ENCODE peak calls at places on chromosomes 11 and 22, in four cellular contexts. One of them, this sample, is unnamed.

GRCh38 chr22:20404881-20405280 is 10.9 kb downstream of the ZNF74 start:
- DNase-seq in CD8-positive, alpha-beta T cell: no peak
- DNase-seq in adrenal gland: peak; percentile 15
- DNase-seq in GM23248: no peak
- DNase-seq in this sample: peak; percentile 34

GRCh38 chr11:67998150-67999045 is 5.5 kb downstream of the UNC93B1 start:
- DNase-seq in adrenal gland: no peak
- DNase-seq in GM23248: no peak
- DNase-seq in CD8-positive, alpha-beta T cell: no peak
- DNase-seq in this sample: no peak

GRCh38 chr11:68471360-68472340 is 11.1 kb downstream of the PPP6R3 start:
- DNase-seq in adrenal gland: no peak
- DNase-seq in GM23248: peak; percentile 56
- DNase-seq in CD8-positive, alpha-beta T cell: peak; percentile 46
- DNase-seq in this sample: no peak

GRCh38 chr11:12318791-12319733 is 58.3 kb upstream of the PARVA start:
- DNase-seq in CD8-positive, alpha-beta T cell: no peak
- DNase-seq in GM23248: peak; percentile 91
- DNase-seq in adrenal gland: no peak
- DNase-seq in this sample: no peak

GRCh38 chr11:19121646-19122045 is 4.7 kb downstream of the ZDHHC13 start:
- DNase-seq in adrenal gland: no peak
- DNase-seq in GM23248: peak; percentile 35
- DNase-seq in CD8-positive, alpha-beta T cell: no peak
- DNase-seq in this sample: no peak

GRCh38 chr11:118939948-118940598 is 14.3 kb upstream of the BCL9L start:
- DNase-seq in CD8-positive, alpha-beta T cell: peak; percentile 55
- DNase-seq in GM23248: peak; percentile 16
- DNase-seq in adrenal gland: no peak
- DNase-seq in this sample: no peak

GRCh38 chr11:8265681-8266241 is 2.1 kb upstream of the LMO1 start:
- DNase-seq in adrenal gland: peak; percentile 48
- DNase-seq in CD8-positive, alpha-beta T cell: no peak
- DNase-seq in GM23248: peak; percentile 28
- DNase-seq in this sample: peak; percentile 35

GRCh38 chr11:64230209-64230984 is at the start of gene DNAJC4:
- DNase-seq in GM23248: peak; percentile 91
- DNase-seq in adrenal gland: peak; percentile 97
- DNase-seq in CD8-positive, alpha-beta T cell: peak; percentile 90
- DNase-seq in this sample: peak; percentile 92

GRCh38 chr11:112656772-112657428 is 304.3 kb upstream of the NCAM1 start:
- DNase-seq in adrenal gland: no peak
- DNase-seq in CD8-positive, alpha-beta T cell: no peak
- DNase-seq in GM23248: peak; percentile 93
- DNase-seq in this sample: no peak

GRCh38 chr11:8219257-8220021 is 44.2 kb downstream of the LMO1 start:
- DNase-seq in GM23248: peak; percentile 68
- DNase-seq in adrenal gland: peak; percentile 79
- DNase-seq in CD8-positive, alpha-beta T cell: no peak
- DNase-seq in this sample: no peak

GRCh38 chr11:93704237-93704636 is 37.1 kb downstream of the TAF1D start:
- DNase-seq in CD8-positive, alpha-beta T cell: no peak
- DNase-seq in GM23248: no peak
- DNase-seq in adrenal gland: no peak
- DNase-seq in this sample: no peak

GRCh38 chr22:38314140-38314991 is 2.9 kb downstream of the CSNK1E start:
- DNase-seq in CD8-positive, alpha-beta T cell: no peak
- DNase-seq in adrenal gland: no peak
- DNase-seq in GM23248: peak; percentile 51
- DNase-seq in this sample: no peak

GRCh38 chr11:129999407-129999806 is 3.2 kb downstream of the PRDM10 start:
- DNase-seq in CD8-positive, alpha-beta T cell: no peak
- DNase-seq in GM23248: no peak
- DNase-seq in adrenal gland: no peak
- DNase-seq in this sample: no peak

GRCh38 chr11:65063532-65063931 is 5.2 kb upstream of the NAALADL1 start:
- DNase-seq in GM23248: no peak
- DNase-seq in CD8-positive, alpha-beta T cell: no peak
- DNase-seq in adrenal gland: no peak
- DNase-seq in this sample: no peak

GRCh38 chr11:9060700-9061111 is 30.7 kb downstream of the SCUBE2 start:
- DNase-seq in GM23248: no peak
- DNase-seq in CD8-positive, alpha-beta T cell: no peak
- DNase-seq in adrenal gland: peak; percentile 60
- DNase-seq in this sample: no peak

GRCh38 chr22:32693102-32693501 is 108.4 kb upstream of the TIMP3 start:
- DNase-seq in CD8-positive, alpha-beta T cell: no peak
- DNase-seq in GM23248: no peak
- DNase-seq in adrenal gland: no peak
- DNase-seq in this sample: no peak

GRCh38 chr11:124717421-124717785 is 22.3 kb upstream of the NRGN start:
- DNase-seq in adrenal gland: no peak
- DNase-seq in GM23248: no peak
- DNase-seq in CD8-positive, alpha-beta T cell: no peak
- DNase-seq in this sample: no peak

GRCh38 chr11:93529707-93530467 is 13.3 kb downstream of the SMCO4 start:
- DNase-seq in GM23248: peak; percentile 57
- DNase-seq in CD8-positive, alpha-beta T cell: no peak
- DNase-seq in adrenal gland: peak; percentile 72
- DNase-seq in this sample: no peak

GRCh38 chr11:19162946-19163345 is 38.8 kb downstream of the CSRP3 start:
- DNase-seq in GM23248: no peak
- DNase-seq in CD8-positive, alpha-beta T cell: no peak
- DNase-seq in adrenal gland: no peak
- DNase-seq in this sample: no peak

GRCh38 chr22:44331881-44332714 is 19.3 kb upstream of the SHISAL1 start:
- DNase-seq in CD8-positive, alpha-beta T cell: no peak
- DNase-seq in adrenal gland: no peak
- DNase-seq in GM23248: peak; percentile 68
- DNase-seq in this sample: no peak

GRCh38 chr11:11179239-11179638 is 173.8 kb downstream of the CSNK2A3 start:
- DNase-seq in CD8-positive, alpha-beta T cell: no peak
- DNase-seq in GM23248: peak; percentile 89
- DNase-seq in adrenal gland: no peak
- DNase-seq in this sample: no peak

GRCh38 chr11:46202149-46202548 is 75.3 kb upstream of the CREB3L1 start:
- DNase-seq in GM23248: no peak
- DNase-seq in adrenal gland: no peak
- DNase-seq in CD8-positive, alpha-beta T cell: no peak
- DNase-seq in this sample: no peak

GRCh38 chr11:5620606-5621521 is 3.9 kb upstream of the TRIM34 start:
- DNase-seq in adrenal gland: no peak
- DNase-seq in CD8-positive, alpha-beta T cell: no peak
- DNase-seq in GM23248: peak; percentile 91
- DNase-seq in this sample: no peak

GRCh38 chr11:35485656-35486318 is 39.6 kb downstream of the PAMR1 start:
- DNase-seq in GM23248: peak; percentile 94
- DNase-seq in CD8-positive, alpha-beta T cell: peak; percentile 75
- DNase-seq in adrenal gland: peak; percentile 92
- DNase-seq in this sample: no peak

GRCh38 chr11:46520971-46521745 is 72.7 kb downstream of the AMBRA1 start:
- DNase-seq in CD8-positive, alpha-beta T cell: no peak
- DNase-seq in adrenal gland: no peak
- DNase-seq in GM23248: peak; percentile 56
- DNase-seq in this sample: no peak

GRCh38 chr11:16365456-16366355 is 9.4 kb upstream of the SOX6 start:
- DNase-seq in adrenal gland: no peak
- DNase-seq in CD8-positive, alpha-beta T cell: no peak
- DNase-seq in GM23248: no peak
- DNase-seq in this sample: no peak

GRCh38 chr11:122197055-122197987 is 81.3 kb upstream of the BLID start:
- DNase-seq in CD8-positive, alpha-beta T cell: no peak
- DNase-seq in GM23248: peak; percentile 99
- DNase-seq in adrenal gland: peak; percentile 78
- DNase-seq in this sample: peak; percentile 84

GRCh38 chr11:128933481-128934178 is 9.0 kb downstream of the TP53AIP1 start:
- DNase-seq in adrenal gland: no peak
- DNase-seq in GM23248: no peak
- DNase-seq in CD8-positive, alpha-beta T cell: no peak
- DNase-seq in this sample: no peak

GRCh38 chr11:16630651-16631050 is 107.8 kb upstream of the C11orf58 start:
- DNase-seq in adrenal gland: no peak
- DNase-seq in CD8-positive, alpha-beta T cell: no peak
- DNase-seq in GM23248: no peak
- DNase-seq in this sample: no peak

GRCh38 chr22:44604455-44604854 is 97.5 kb upstream of the PRR5 start:
- DNase-seq in CD8-positive, alpha-beta T cell: no peak
- DNase-seq in adrenal gland: no peak
- DNase-seq in GM23248: no peak
- DNase-seq in this sample: no peak

GRCh38 chr22:29817724-29818123 is 20.4 kb downstream of the ASCC2 start:
- DNase-seq in adrenal gland: peak; percentile 67
- DNase-seq in GM23248: no peak
- DNase-seq in CD8-positive, alpha-beta T cell: no peak
- DNase-seq in this sample: no peak

GRCh38 chr22:31995807-31996206 is 47.3 kb upstream of the SLC5A1 start:
- DNase-seq in CD8-positive, alpha-beta T cell: no peak
- DNase-seq in GM23248: no peak
- DNase-seq in adrenal gland: no peak
- DNase-seq in this sample: no peak

GRCh38 chr11:117723625-117724024 is 73.4 kb downstream of the DSCAML1 start:
- DNase-seq in GM23248: no peak
- DNase-seq in CD8-positive, alpha-beta T cell: no peak
- DNase-seq in adrenal gland: no peak
- DNase-seq in this sample: no peak

GRCh38 chr22:32868928-32869327 is 67.4 kb downstream of the TIMP3 start:
- DNase-seq in GM23248: peak; percentile 4
- DNase-seq in adrenal gland: no peak
- DNase-seq in CD8-positive, alpha-beta T cell: no peak
- DNase-seq in this sample: no peak

GRCh38 chr11:57476223-57476882 is 16.0 kb downstream of the RTN4RL2 start:
- DNase-seq in CD8-positive, alpha-beta T cell: no peak
- DNase-seq in adrenal gland: no peak
- DNase-seq in GM23248: no peak
- DNase-seq in this sample: no peak

GRCh38 chr11:108672113-108672512 is 7.2 kb downstream of the DDX10 start:
- DNase-seq in adrenal gland: no peak
- DNase-seq in CD8-positive, alpha-beta T cell: no peak
- DNase-seq in GM23248: peak; percentile 51
- DNase-seq in this sample: no peak

GRCh38 chr11:63614136-63614664 is at the start of gene PLAAT3:
- DNase-seq in CD8-positive, alpha-beta T cell: peak; percentile 34
- DNase-seq in adrenal gland: peak; percentile 83
- DNase-seq in GM23248: peak; percentile 61
- DNase-seq in this sample: no peak

GRCh38 chr11:43943357-43943930 is 1.0 kb downstream of the C11orf96 start:
- DNase-seq in adrenal gland: peak; percentile 59
- DNase-seq in GM23248: peak; percentile 48
- DNase-seq in CD8-positive, alpha-beta T cell: no peak
- DNase-seq in this sample: no peak

GRCh38 chr11:25211635-25212251 is 714.9 kb downstream of the LUZP2 start:
- DNase-seq in CD8-positive, alpha-beta T cell: no peak
- DNase-seq in GM23248: no peak
- DNase-seq in adrenal gland: no peak
- DNase-seq in this sample: peak; percentile 45

GRCh38 chr11:23406131-23406819 is 546.0 kb upstream of the CCDC179 start:
- DNase-seq in GM23248: no peak
- DNase-seq in adrenal gland: no peak
- DNase-seq in CD8-positive, alpha-beta T cell: no peak
- DNase-seq in this sample: no peak
- H3K27me3 ChIP-seq in GM23248: no peaks in the 10 kb centered on the region
- H3K27me3 ChIP-seq in adrenal gland: no peaks in the 10 kb centered on the region
- H3K27me3 ChIP-seq in CD8-positive, alpha-beta T cell: no peaks in the 10 kb centered on the region
- H3K27me3 ChIP-seq in this sample: no peaks in the 10 kb centered on the region

DNA sequence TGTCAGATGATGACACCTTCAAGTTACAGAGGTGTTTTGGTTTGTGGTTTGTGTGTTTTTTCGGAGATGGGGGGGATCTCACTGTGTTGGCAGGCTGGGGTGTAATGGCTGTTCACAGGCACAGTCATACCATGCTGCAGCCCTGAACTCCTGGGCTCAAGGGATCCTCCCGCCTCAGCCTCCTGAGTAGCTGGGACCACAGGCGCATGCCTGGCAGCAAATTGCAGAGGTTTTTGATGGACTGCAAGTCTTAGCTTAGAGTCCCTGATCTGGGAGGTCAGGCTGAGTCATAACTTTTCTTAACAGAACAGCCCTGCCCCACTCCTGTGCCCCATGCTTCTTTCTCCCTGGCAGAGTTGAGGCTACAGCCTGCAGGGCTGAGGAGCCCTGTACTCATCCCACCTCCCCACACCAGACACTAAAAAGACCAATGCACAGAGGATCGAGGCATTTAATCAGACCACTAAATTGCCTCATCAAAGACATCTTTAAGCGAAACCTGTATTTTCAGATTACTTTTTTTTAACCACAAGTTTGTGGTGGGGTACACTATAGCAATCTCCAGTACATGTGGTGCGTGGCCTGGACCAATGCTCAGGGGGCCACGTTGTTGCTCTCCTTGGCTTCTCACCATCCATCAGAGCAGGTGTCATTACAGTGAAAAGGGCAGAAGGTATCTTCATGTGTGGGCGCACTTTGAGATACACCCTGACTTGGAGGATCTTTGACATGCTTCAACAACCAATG is 17.1 kb upstream of the ADORA2A start:
- DNase-seq in CD8-positive, alpha-beta T cell: no peak
- DNase-seq in adrenal gland: no peak
- DNase-seq in GM23248: peak; percentile 44
- DNase-seq in this sample: no peak
- H3K27ac ChIP-seq in CD8-positive, alpha-beta T cell: no peak overlapping the region
- H3K27ac ChIP-seq in adrenal gland: no peak overlapping the region
- H3K27ac ChIP-seq in GM23248: no peak overlapping the region
- H3K27ac ChIP-seq in this sample: no peak overlapping the region

GRCh38 chr11:32932196-32932595 is 39.6 kb downstream of the QSER1 start:
- DNase-seq in adrenal gland: no peak
- DNase-seq in GM23248: no peak
- DNase-seq in CD8-positive, alpha-beta T cell: no peak
- DNase-seq in this sample: no peak

GRCh38 chr11:32931605-32932004 is 39.0 kb downstream of the QSER1 start:
- DNase-seq in CD8-positive, alpha-beta T cell: no peak
- DNase-seq in GM23248: no peak
- DNase-seq in adrenal gland: no peak
- DNase-seq in this sample: no peak

GRCh38 chr11:32939046-32939445 is 46.4 kb downstream of the QSER1 start:
- DNase-seq in adrenal gland: no peak
- DNase-seq in CD8-positive, alpha-beta T cell: no peak
- DNase-seq in GM23248: no peak
- DNase-seq in this sample: no peak

GRCh38 chr11:32939866-32940265 is 47.3 kb downstream of the QSER1 start:
- DNase-seq in adrenal gland: no peak
- DNase-seq in CD8-positive, alpha-beta T cell: no peak
- DNase-seq in GM23248: peak; percentile 13
- DNase-seq in this sample: no peak

GRCh38 chr11:32935462-32936029 is 42.9 kb downstream of the QSER1 start:
- DNase-seq in GM23248: peak; percentile 9
- DNase-seq in CD8-positive, alpha-beta T cell: no peak
- DNase-seq in adrenal gland: no peak
- DNase-seq in this sample: no peak
- H3K36me3 ChIP-seq in GM23248: peaks cover 45% of the 10 kb centered on the region
- H3K36me3 ChIP-seq in CD8-positive, alpha-beta T cell: peaks cover 12% of the 10 kb centered on the region
- H3K36me3 ChIP-seq in adrenal gland: no peaks in the 10 kb centered on the region
- H3K36me3 ChIP-seq in this sample: peaks cover 74% of the 10 kb centered on the region

GRCh38 chr11:134564472-134565200 is 152.6 kb upstream of the B3GAT1 start:
- DNase-seq in GM23248: no peak
- DNase-seq in CD8-positive, alpha-beta T cell: no peak
- DNase-seq in adrenal gland: peak; percentile 15
- DNase-seq in this sample: no peak
- H3K27me3 ChIP-seq in GM23248: no peaks in the 10 kb centered on the region
- H3K27me3 ChIP-seq in CD8-positive, alpha-beta T cell: no peaks in the 10 kb centered on the region
- H3K27me3 ChIP-seq in adrenal gland: no peaks in the 10 kb centered on the region
- H3K27me3 ChIP-seq in this sample: peaks cover 5% of the 10 kb centered on the region

GRCh38 chr11:73137262-73137941 is 4.7 kb downstream of the FCHSD2 start:
- DNase-seq in GM23248: no peak
- DNase-seq in adrenal gland: no peak
- DNase-seq in CD8-positive, alpha-beta T cell: no peak
- DNase-seq in this sample: no peak
- H3K27ac ChIP-seq in GM23248: no peak overlapping the region
- H3K27ac ChIP-seq in adrenal gland: no peak overlapping the region
- H3K27ac ChIP-seq in CD8-positive, alpha-beta T cell: no peak overlapping the region
- H3K27ac ChIP-seq in this sample: no peak overlapping the region